ENCODE peak calls at places on chromosomes 12 and 14, in five cellular contexts. I is ascending aorta, X is lower lobe of right lung, B is cardiac muscle cell, E is left lung. P is an unnamed sample.

GRCh38 chr12:131218291-131219172 is 264.8 kb downstream of the ADGRD1 start:
- DNase-seq in I (no peak), X (no peak), B (peak; percentile 36), E (peak; percentile 65), P (no peak)

GRCh38 chr14:92783813-92784431 is 10.2 kb upstream of the GOLGA5 start:
- DNase-seq in I (no peak), X (no peak), B (peak; percentile 64), E (no peak), P (no peak)

GRCh38 chr12:1553987-1554982 is 40.1 kb downstream of the FBXL14 start:
- DNase-seq in I (no peak), X (no peak), B (no peak), E (no peak), P (no peak)

GRCh38 chr14:76514599-76514998 is 138.7 kb downstream of the ESRRB start:
- DNase-seq in I (no peak), X (no peak), B (no peak), E (no peak), P (no peak)

GRCh38 chr12:79689477-79690155 is 1.1 kb downstream of the PAWR start:
- DNase-seq in I (peak; percentile 68), X (peak; percentile 68), B (peak; percentile 54), E (peak; percentile 90), P (no peak)

GRCh38 chr14:99460793-99461192 is 19.9 kb downstream of the SETD3 start:
- DNase-seq in I (no peak), X (no peak), B (no peak), E (no peak), P (no peak)

GRCh38 chr12:31629756-31630732 is 29.4 kb upstream of the ETFBKMT start:
- DNase-seq in I (no peak), X (no peak), B (peak; percentile 93), E (no peak), P (no peak)

GRCh38 chr12:72368298-72368697 is 96.1 kb downstream of the TRHDE start:
- DNase-seq in I (no peak), X (no peak), B (no peak), E (no peak), P (no peak)

GRCh38 chr14:68084256-68084655 is 264.7 kb downstream of the RAD51B start:
- DNase-seq in I (no peak), X (no peak), B (peak; percentile 13), E (no peak), P (no peak)

GRCh38 chr12:20369164-20370000 is 1.0 kb downstream of the PDE3A start:
- DNase-seq in I (peak; percentile 89), X (peak; percentile 59), B (peak; percentile 59), E (peak; percentile 85), P (no peak)

GRCh38 chr14:51337520-51337919 is 97.5 kb downstream of the TMX1 start:
- DNase-seq in I (no peak), X (no peak), B (no peak), E (no peak), P (no peak)

GRCh38 chr12:115730975-115731541 is 546.4 kb downstream of the MED13L start:
- DNase-seq in I (no peak), X (no peak), B (no peak), E (no peak), P (no peak)

GRCh38 chr14:86652512-86652911 is 1122.6 kb downstream of the FLRT2 start:
- DNase-seq in I (no peak), X (no peak), B (no peak), E (no peak), P (no peak)

GRCh38 chr12:51910168-51910567 is 2.9 kb downstream of the ACVRL1 start:
- DNase-seq in I (no peak), X (no peak), B (no peak), E (no peak), P (no peak)

GRCh38 chr12:9049520-9050133 is 60.3 kb downstream of the KLRG1 start:
- DNase-seq in I (no peak), X (no peak), B (peak; percentile 56), E (no peak), P (no peak)

GRCh38 chr12:42756841-42757661 is 167.5 kb upstream of the PRICKLE1 start:
- DNase-seq in I (no peak), X (no peak), B (peak; percentile 19), E (no peak), P (no peak)

GRCh38 chr12:55515696-55516095 is 23.5 kb downstream of the OR6C68 start:
- DNase-seq in I (no peak), X (no peak), B (no peak), E (no peak), P (no peak)

GRCh38 chr14:47278233-47278842 is 397.1 kb downstream of the MDGA2 start:
- DNase-seq in I (no peak), X (no peak), B (peak; percentile 77), E (peak; percentile 23), P (peak; percentile 0)

GRCh38 chr12:130611026-130611905 is 104.8 kb downstream of the RIMBP2 start:
- DNase-seq in I (no peak), X (no peak), B (no peak), E (peak; percentile 74), P (no peak)

DNA sequence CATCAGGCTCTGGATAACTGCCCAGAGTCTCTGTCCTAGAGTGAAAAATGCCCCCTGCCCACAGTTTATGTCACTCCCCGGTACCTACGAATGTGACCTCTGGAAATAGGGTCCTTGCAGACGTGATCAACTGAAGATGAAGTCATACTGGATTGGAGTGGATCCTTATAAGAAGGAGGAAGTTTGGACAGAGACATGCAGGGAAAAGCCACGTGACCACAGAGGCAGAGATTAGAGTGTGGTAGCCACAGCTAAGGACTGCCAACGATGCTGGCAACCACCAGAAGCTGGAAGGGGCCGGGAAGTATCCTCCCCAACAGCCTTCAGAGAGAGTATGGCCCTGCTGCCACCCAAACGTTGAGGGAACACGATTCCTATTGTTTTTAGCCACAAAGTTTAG is 101.2 kb upstream of the NCOR2 start:
- DNase-seq in I (no peak), X (no peak), B (no peak), E (no peak), P (no peak)
- H3K27ac ChIP-seq in I (no peak overlapping the region), X (peak overlapping the region; percentile 62), B (no peak overlapping the region), E (peak overlapping the region; percentile 63), P (no peak overlapping the region)

GRCh38 chr12:17992002-17992656 is 97.9 kb downstream of the RERGL start:
- DNase-seq in I (no peak), X (no peak), B (peak; percentile 55), E (no peak), P (no peak)
- TF ChIP-seq CTCF in I (no peak), X (peak; percentile 56), B (peak; percentile 77), E (peak; percentile 68), P (peak; percentile 30)

GRCh38 chr14:53951661-53952265 is 4.9 kb downstream of the BMP4 start:
- DNase-seq in I (no peak), X (no peak), B (peak; percentile 44), E (peak; percentile 70), P (no peak)

GRCh38 chr14:53952533-53952932 is 4.1 kb downstream of the BMP4 start:
- DNase-seq in I (no peak), X (no peak), B (peak; percentile 36), E (no peak), P (no peak)

GRCh38 chr14:53954551-53955233 is 1.9 kb downstream of the BMP4 start:
- DNase-seq in I (peak; percentile 65), X (no peak), B (peak; percentile 27), E (peak; percentile 80), P (no peak)

GRCh38 chr14:53953828-53954550 is 2.6 kb downstream of the BMP4 start:
- DNase-seq in I (peak; percentile 78), X (peak; percentile 59), B (peak; percentile 65), E (peak; percentile 80), P (no peak)

DNA sequence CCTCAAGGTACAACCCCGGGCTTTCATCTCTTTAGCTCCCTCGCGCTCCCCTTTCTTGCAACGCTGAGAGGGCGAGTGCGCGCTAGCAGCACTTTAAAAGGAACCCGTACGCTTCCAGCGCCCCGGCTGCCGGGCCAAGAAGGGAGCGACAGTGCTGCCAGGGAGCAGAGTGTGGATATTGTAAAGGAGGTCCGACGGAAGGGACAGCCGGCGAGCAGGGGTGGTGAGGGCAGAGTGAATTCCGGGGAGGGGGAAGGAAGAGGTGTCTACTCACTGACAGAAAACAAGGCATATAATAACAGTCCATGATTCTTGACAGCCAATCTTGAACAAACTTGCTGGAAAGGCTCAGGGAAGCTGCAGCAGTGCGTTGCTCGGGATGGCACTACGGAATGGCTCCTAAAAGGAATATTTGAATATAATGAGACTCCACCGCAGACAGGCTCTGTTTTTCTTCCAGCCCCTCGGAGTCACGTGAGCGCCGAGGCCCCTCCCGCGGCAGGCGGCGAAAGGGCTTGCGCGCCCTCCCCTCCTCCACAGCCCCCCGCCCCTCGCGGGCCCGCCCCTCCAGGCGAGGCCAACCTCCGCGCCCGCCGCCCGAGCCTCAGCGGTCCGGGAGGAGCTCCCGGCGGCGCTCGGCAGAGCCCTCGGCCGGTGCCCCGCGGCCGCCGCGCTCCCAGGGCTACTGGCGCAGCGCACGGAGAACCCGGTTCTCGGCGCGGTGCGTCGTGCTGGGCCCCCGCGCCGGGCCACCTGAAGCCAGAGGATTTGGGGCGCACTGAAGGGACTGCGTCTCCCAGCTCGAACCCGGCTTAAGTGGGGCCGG is 3.4 kb downstream of the BMP4 start:
- DNase-seq in I (peak; percentile 90), X (peak; percentile 85), B (peak; percentile 94), E (peak; percentile 91), P (peak; percentile 20)
- H3K27me3 ChIP-seq in I (no peaks in the 10 kb centered on the region), X (peaks cover 33% of the 10 kb centered on the region), B (peaks cover 46% of the 10 kb centered on the region), E (peaks cover 7% of the 10 kb centered on the region), P (peaks cover 72% of the 10 kb centered on the region)

DNA sequence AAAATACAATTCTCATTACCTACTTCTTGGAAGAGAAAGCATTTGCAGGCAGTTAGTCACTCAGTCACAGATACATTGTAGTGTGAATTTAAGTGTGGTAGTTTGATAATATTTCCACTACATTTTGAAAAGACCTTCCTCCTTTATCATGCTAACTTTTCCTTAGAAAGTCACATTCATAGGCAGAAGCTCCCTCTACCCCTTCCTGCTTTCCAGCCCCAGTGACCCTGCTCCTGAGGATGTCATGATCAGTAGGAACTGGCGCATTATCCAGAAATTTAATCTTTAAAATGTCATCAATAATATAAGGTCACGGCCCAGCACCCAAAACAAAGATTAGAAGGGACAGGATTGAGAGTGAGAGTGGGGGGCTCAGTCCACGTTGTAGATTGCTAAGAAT is 707.4 kb upstream of the STXBP6 start:
- DNase-seq in I (no peak), X (no peak), B (no peak), E (no peak), P (no peak)
- H3K27ac ChIP-seq in I (no peak overlapping the region), X (no peak overlapping the region), B (no peak overlapping the region), E (no peak overlapping the region), P (no peak overlapping the region)